ENCODE peak calls at places on chromosome 9, in eight cellular contexts. C, P, Q, V, K, A, H and E are unnamed samples.
A peak's percentile ranks its signal among the peaks of the same experiment; 100 is the strongest.

GRCh38 chr9:36765468-36766341 is 193.0 kb downstream of the MELK start:
- DNase-seq in C (peak; percentile 93), P (peak; percentile 22), Q (peak; percentile 81), V (peak; percentile 89), K (peak; percentile 31), A (peak; percentile 96), H (peak; percentile 100), E (peak; percentile 19)

GRCh38 chr9:134922932-134923240 is 5.2 kb upstream of the FCN1 start:
- DNase-seq in C (no peak), P (no peak), Q (no peak), V (no peak), K (no peak), A (peak; percentile 57), H (no peak), E (no peak)

GRCh38 chr9:83405674-83406255 is 132.4 kb downstream of the FRMD3 start:
- DNase-seq in C (no peak), P (no peak), Q (no peak), V (no peak), K (no peak), A (no peak), H (no peak), E (no peak)

GRCh38 chr9:38025166-38025565 is 43.9 kb downstream of the SHB start:
- DNase-seq in C (no peak), P (no peak), Q (no peak), V (no peak), K (no peak), A (no peak), H (no peak), E (no peak)

GRCh38 chr9:89153618-89154017 is 25.0 kb downstream of the SHC3 start:
- DNase-seq in C (no peak), P (no peak), Q (peak; percentile 95), V (no peak), K (no peak), A (peak; percentile 75), H (no peak), E (peak; percentile 82)

GRCh38 chr9:404229-404628 is 189.6 kb downstream of the DOCK8 start:
- DNase-seq in C (no peak), P (no peak), Q (no peak), V (no peak), K (peak; percentile 31), A (no peak), H (no peak), E (no peak)

GRCh38 chr9:97938081-97938644 is at the start of gene HEMGN:
- DNase-seq in C (no peak), P (no peak), Q (no peak), V (peak; percentile 5), K (no peak), A (no peak), H (peak; percentile 92), E (no peak)

GRCh38 chr9:36625006-36625600 is 52.4 kb downstream of the MELK start:
- DNase-seq in C (no peak), P (peak; percentile 26), Q (peak; percentile 84), V (no peak), K (no peak), A (no peak), H (no peak), E (peak; percentile 76)

GRCh38 chr9:98687911-98688310 is 20.8 kb downstream of the GABBR2 start:
- DNase-seq in C (no peak), P (no peak), Q (no peak), V (no peak), K (no peak), A (no peak), H (no peak), E (no peak)